ENCODE peak calls at places on chromosomes 7 and 10, in four cellular contexts. Y is tibial artery; C is cardiac muscle cell; F is CD4-positive, CD25-positive, alpha-beta regulatory T cell. X is an unnamed sample.

GRCh38 chr7:30169585-30169978 is 34.8 kb downstream of the MTURN start:
- DNase-seq in Y (no peak), C (no peak), F (no peak), X (no peak)

GRCh38 chr10:51214207-51214896 is 140.1 kb downstream of the PRKG1 start:
- DNase-seq in Y (no peak), C (no peak), F (no peak), X (no peak)

GRCh38 chr7:142956951-142957623 is 5.1 kb downstream of the KEL start:
- DNase-seq in Y (no peak), C (peak; percentile 62), F (peak; percentile 4), X (no peak)

GRCh38 chr7:29881724-29882123 is 75.4 kb downstream of the WIPF3 start:
- DNase-seq in Y (no peak), C (peak; percentile 48), F (no peak), X (no peak)

GRCh38 chr7:39741942-39742623 is 118.7 kb downstream of the RALA start:
- DNase-seq in Y (no peak), C (peak; percentile 49), F (peak; percentile 66), X (peak; percentile 79)

GRCh38 chr7:27208998-27209397 is 9.1 kb upstream of the HOXA13 start:
- DNase-seq in Y (no peak), C (no peak), F (no peak), X (no peak)

GRCh38 chr10:106499448-106499847 is 665.1 kb downstream of the SORCS1 start:
- DNase-seq in Y (no peak), C (no peak), F (no peak), X (no peak)

GRCh38 chr10:8211631-8212030 is 157.1 kb downstream of the GATA3 start:
- DNase-seq in Y (no peak), C (no peak), F (no peak), X (no peak)

GRCh38 chr7:122383934-122384333 is 79.4 kb upstream of the FEZF1 start:
- DNase-seq in Y (no peak), C (no peak), F (no peak), X (no peak)

GRCh38 chr10:8321990-8322389 is 267.5 kb downstream of the GATA3 start:
- DNase-seq in Y (no peak), C (no peak), F (no peak), X (no peak)

GRCh38 chr7:4606776-4607175 is 75.3 kb upstream of the FOXK1 start:
- DNase-seq in Y (no peak), C (no peak), F (no peak), X (no peak)

GRCh38 chr10:99938563-99938962 is 71.2 kb downstream of the DNMBP start:
- DNase-seq in Y (no peak), C (no peak), F (no peak), X (no peak)

GRCh38 chr7:37732253-37732652 is 48.7 kb downstream of the GPR141 start:
- DNase-seq in Y (peak; percentile 81), C (peak; percentile 75), F (peak; percentile 33), X (no peak)

GRCh38 chr7:74657692-74658170 is at the start of gene GTF2I:
- DNase-seq in Y (peak; percentile 71), C (peak; percentile 71), F (no peak), X (no peak)

GRCh38 chr7:73473636-73474035 is 40.1 kb downstream of the FZD9 start:
- DNase-seq in Y (no peak), C (no peak), F (no peak), X (no peak)

GRCh38 chr10:13758302-13758701 is 171.5 kb downstream of the PRPF18 start:
- DNase-seq in Y (no peak), C (peak; percentile 49), F (peak; percentile 12), X (no peak)

GRCh38 chr10:70996549-70996948 is 108.2 kb upstream of the PCBD1 start:
- DNase-seq in Y (no peak), C (no peak), F (no peak), X (no peak)

GRCh38 chr10:101903827-101904520 is 60.4 kb upstream of the KCNIP2 start:
- DNase-seq in Y (no peak), C (no peak), F (peak; percentile 43), X (no peak)

GRCh38 chr10:63003816-63004453 is 129.2 kb upstream of the NRBF2 start:
- DNase-seq in Y (no peak), C (no peak), F (no peak), X (no peak)

GRCh38 chr10:92839191-92840085 is 8.9 kb upstream of the EXOC6 start:
- DNase-seq in Y (no peak), C (peak; percentile 13), F (peak; percentile 45), X (peak; percentile 87)

DNA sequence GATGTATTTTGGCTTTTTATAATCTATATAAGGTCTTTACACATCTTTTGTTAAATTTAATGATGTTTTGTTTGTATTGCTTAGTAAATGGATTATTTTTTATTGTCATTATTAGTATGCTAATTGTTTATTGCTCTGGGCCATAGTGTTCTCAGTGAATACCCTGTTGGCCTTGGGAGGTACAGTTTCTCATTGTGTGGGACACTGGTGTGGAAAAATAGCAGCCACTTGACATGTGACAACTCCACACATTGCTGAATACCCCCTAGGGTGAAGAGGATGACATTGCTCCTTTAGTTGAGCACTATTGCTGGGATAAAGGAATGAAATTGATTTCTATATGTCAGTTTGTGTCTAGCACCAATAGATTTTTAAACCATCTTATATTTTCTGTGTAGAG is 130.9 kb downstream of the CCNY start:
- DNase-seq in Y (no peak), C (no peak), F (no peak), X (no peak)
- H3K4me1 ChIP-seq in Y (peaks cover 37% of the 10 kb centered on the region), C (peaks cover 54% of the 10 kb centered on the region), F (peaks cover 10% of the 10 kb centered on the region), X (peaks cover 44% of the 10 kb centered on the region)

GRCh38 chr10:73646598-73647041 is 5.3 kb upstream of the MYOZ1 start:
- DNase-seq in Y (no peak), C (no peak), F (no peak), X (no peak)

GRCh38 chr10:73644767-73645166 is 3.5 kb upstream of the MYOZ1 start:
- DNase-seq in Y (no peak), C (no peak), F (no peak), X (no peak)

GRCh38 chr10:73641272-73642060 is at the start of gene MYOZ1:
- DNase-seq in Y (peak; percentile 71), C (peak; percentile 22), F (no peak), X (no peak)

GRCh38 chr10:73643362-73643761 is 2.1 kb upstream of the MYOZ1 start:
- DNase-seq in Y (no peak), C (no peak), F (no peak), X (no peak)

GRCh38 chr10:73644015-73644743 is 2.9 kb upstream of the MYOZ1 start:
- DNase-seq in Y (peak; percentile 74), C (peak; percentile 80), F (peak; percentile 69), X (peak; percentile 37)
- H3K27ac ChIP-seq in Y (peak overlapping the region; percentile 45), C (peak overlapping the region; percentile 100), F (no peak overlapping the region), X (peak overlapping the region; percentile 70)

GRCh38 chr7:95550546-95550945 is 45.8 kb downstream of the PDK4 start:
- DNase-seq in Y (no peak), C (no peak), F (no peak), X (no peak)
- H3K4me1 ChIP-seq in Y (peaks cover 74% of the 10 kb centered on the region), C (no peaks in the 10 kb centered on the region), F (no peaks in the 10 kb centered on the region), X (peaks cover 11% of the 10 kb centered on the region)

DNA sequence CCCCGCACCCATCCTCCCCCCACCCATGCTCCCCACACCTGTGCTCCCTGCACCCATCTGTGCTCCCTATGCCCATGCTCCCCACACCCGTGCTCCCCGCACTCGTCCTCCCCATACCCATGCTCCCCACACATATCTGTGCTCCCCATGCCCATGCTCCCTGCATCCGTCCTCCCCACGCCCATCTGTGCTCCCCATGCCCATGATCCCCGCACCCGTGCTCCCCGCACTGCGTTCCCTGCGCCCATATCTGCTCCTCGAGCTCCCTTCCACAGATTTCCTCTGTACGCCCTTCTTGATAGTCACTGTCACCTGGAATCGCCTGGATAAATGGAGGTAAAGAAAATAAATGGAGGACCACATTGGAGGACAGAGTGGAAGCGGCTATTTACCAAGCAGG is 9.9 kb downstream of the DIP2C start:
- DNase-seq in Y (no peak), C (no peak), F (no peak), X (no peak)
- H3K27ac ChIP-seq in Y (peak overlapping the region; percentile 9), C (no peak overlapping the region), F (no peak overlapping the region), X (no peak overlapping the region)

X was measured in right cardiac atrium.